ENCODE peak calls at places on chromosomes 5 and 9, in nine cellular contexts. O is astrocyte of the cerebellum, S is cardiac muscle cell, I is adrenal gland, E is glutamatergic neuron, C is psoas muscle, M is tibial artery, F is neural progenitor cell, B is bronchial epithelial cell. P is an unnamed sample.

GRCh38 chr5:134530375-134531077 is 5.1 kb downstream of the JADE2 start:
- DNase-seq in F (no peak), M (peak), E (no peak), I (no peak), C (no peak), S (peak), B (no peak), O (no peak), P (no peak)

GRCh38 chr5:141419074-141419880 is 1.6 kb upstream of the PCDHGA11 start:
- DNase-seq in S (no peak), O (no peak), C (no peak), F (no peak), B (no peak), E (no peak), M (no peak), I (no peak), P (no peak)

GRCh38 chr5:14663734-14664269 is 716 bp upstream of the OTULIN start:
- DNase-seq in O (no peak), E (peak), B (no peak), M (no peak), S (peak), F (peak), C (no peak), I (peak), P (no peak)

GRCh38 chr9:116336133-116336862 is 182.7 kb downstream of the PAPPA start:
- DNase-seq in M (no peak), F (no peak), I (no peak), C (no peak), E (no peak), B (no peak), S (peak), O (no peak), P (no peak)

GRCh38 chr5:31574777-31575176 is 42.7 kb downstream of the C5orf22 start:
- DNase-seq in F (no peak), I (no peak), O (no peak), B (no peak), C (no peak), S (no peak), E (no peak), M (no peak), P (no peak)

GRCh38 chr9:109449036-109449798 is 48.9 kb downstream of the PTPN3 start:
- DNase-seq in B (peak), E (no peak), S (no peak), C (no peak), I (no peak), O (no peak), M (no peak), F (no peak), P (no peak)

GRCh38 chr5:115602585-115603125 is 376 bp upstream of the TICAM2 start:
- DNase-seq in M (no peak), C (no peak), F (peak), I (no peak), E (no peak), B (peak), S (no peak), O (no peak), P (no peak)

GRCh38 chr5:9324348-9325056 is 221.4 kb downstream of the SEMA5A start:
- DNase-seq in S (peak), O (peak), I (no peak), C (no peak), M (no peak), F (no peak), E (no peak), B (no peak), P (no peak)

GRCh38 chr9:6873862-6874261 is 116.1 kb downstream of the KDM4C start:
- DNase-seq in M (no peak), I (no peak), O (no peak), E (no peak), C (no peak), B (no peak), F (no peak), S (peak), P (no peak)

GRCh38 chr9:119026120-119026519 is 343.1 kb downstream of the BRINP1 start:
- DNase-seq in E (no peak), I (peak), C (peak), O (no peak), S (no peak), F (no peak), M (peak), B (no peak), P (no peak)

GRCh38 chr5:133475986-133476385 is 136.4 kb downstream of the FSTL4 start:
- DNase-seq in I (peak), O (no peak), F (no peak), E (no peak), S (no peak), B (peak), M (no peak), C (no peak), P (no peak)

GRCh38 chr5:157266286-157267007 is 524 bp downstream of the CYFIP2 start:
- DNase-seq in E (peak), S (no peak), C (no peak), I (no peak), F (peak), O (no peak), M (no peak), B (no peak), P (no peak)

GRCh38 chr5:56638061-56638621 is 177.2 kb upstream of the MAP3K1 start:
- DNase-seq in I (no peak), M (no peak), E (no peak), O (no peak), S (no peak), B (no peak), C (no peak), F (no peak), P (no peak)

GRCh38 chr5:83721878-83722779 is 1.5 kb upstream of the HAPLN1 start:
- DNase-seq in B (peak), I (peak), C (peak), O (peak), S (peak), F (peak), E (peak), M (peak), P (peak)

GRCh38 chr9:113526841-113527240 is 63.3 kb downstream of the RGS3 start:
- DNase-seq in C (no peak), F (no peak), E (no peak), I (no peak), B (no peak), S (no peak), M (no peak), O (no peak), P (no peak)

GRCh38 chr9:127803507-127804352 is 1.0 kb downstream of the FPGS start:
- DNase-seq in M (peak), B (peak), O (no peak), C (no peak), S (peak), I (peak), F (no peak), E (no peak), P (no peak)

GRCh38 chr9:7094052-7094451 is 336.3 kb downstream of the KDM4C start:
- DNase-seq in F (peak), S (peak), B (peak), I (no peak), E (no peak), M (no peak), C (no peak), O (no peak), P (no peak)

GRCh38 chr9:800561-800960 is 40.9 kb upstream of the DMRT1 start:
- DNase-seq in I (no peak), F (no peak), C (no peak), M (no peak), O (no peak), S (peak), B (no peak), E (no peak), P (no peak)

GRCh38 chr9:121625590-121625989 is 25.8 kb upstream of the DAB2IP start:
- DNase-seq in O (no peak), M (no peak), F (no peak), S (no peak), C (no peak), I (no peak), E (no peak), B (no peak), P (no peak)

GRCh38 chr9:134847752-134848432 is 32.7 kb upstream of the FCN2 start:
- DNase-seq in C (no peak), M (no peak), I (no peak), F (no peak), O (no peak), B (no peak), E (no peak), S (no peak), P (no peak)

GRCh38 chr9:127154390-127155191 is 32.2 kb upstream of the ANGPTL2 start:
- DNase-seq in E (no peak), O (peak), F (no peak), M (peak), I (peak), S (peak), B (no peak), C (peak), P (peak)

GRCh38 chr5:143812085-143812705 is at the start of gene HMHB1:
- DNase-seq in O (no peak), E (no peak), B (no peak), C (no peak), I (no peak), S (no peak), F (no peak), M (no peak), P (no peak)

GRCh38 chr9:128231638-128232568 is 28.7 kb downstream of the DNM1 start:
- DNase-seq in I (no peak), M (peak), B (no peak), S (no peak), C (peak), E (no peak), F (no peak), O (no peak), P (no peak)

GRCh38 chr9:124007468-124008306 is 3.9 kb upstream of the LHX2 start:
- DNase-seq in S (no peak), I (no peak), E (no peak), B (no peak), M (no peak), O (no peak), F (peak), C (no peak), P (no peak)

GRCh38 chr5:104347119-104347708 is 784.6 kb upstream of the NUDT12 start:
- DNase-seq in I (no peak), E (no peak), O (peak), S (peak), F (peak), C (no peak), B (peak), M (no peak), P (no peak)

GRCh38 chr5:154288145-154288544 is 97.6 kb downstream of the GALNT10 start:
- DNase-seq in I (no peak), C (no peak), O (peak), F (peak), M (peak), B (no peak), S (peak), E (no peak), P (no peak)

GRCh38 chr5:59840200-59840601 is 53.3 kb downstream of the PDE4D start:
- DNase-seq in O (no peak), B (peak), M (no peak), I (no peak), C (no peak), S (peak), E (no peak), F (no peak), P (no peak)

GRCh38 chr5:173159256-173159655 is 14.9 kb downstream of the BNIP1 start:
- DNase-seq in S (no peak), E (no peak), O (no peak), M (no peak), F (no peak), I (no peak), C (no peak), B (no peak), P (no peak)

GRCh38 chr5:87650284-87650683 is 237.6 kb upstream of the CCNH start:
- DNase-seq in E (no peak), C (no peak), S (no peak), M (no peak), O (peak), I (no peak), F (no peak), B (peak), P (no peak)

GRCh38 chr5:86866036-86866435 is 248.3 kb downstream of the COX7C start:
- DNase-seq in C (no peak), B (no peak), M (no peak), F (no peak), S (no peak), E (no peak), I (no peak), O (no peak), P (no peak)

GRCh38 chr5:6347165-6347564 is 31.2 kb downstream of the MED10 start:
- DNase-seq in I (no peak), C (no peak), M (no peak), S (no peak), O (no peak), E (no peak), B (no peak), F (no peak), P (no peak)

GRCh38 chr5:38518341-38518740 is 38.1 kb downstream of the LIFR start:
- DNase-seq in M (no peak), F (no peak), I (no peak), O (no peak), C (no peak), S (no peak), B (no peak), E (no peak), P (no peak)

GRCh38 chr5:125336401-125336800 is 590.0 kb upstream of the ZNF608 start:
- DNase-seq in B (no peak), C (no peak), I (no peak), S (peak), E (no peak), F (no peak), M (no peak), O (no peak), P (no peak)

GRCh38 chr5:4862500-4862899 is 277.6 kb upstream of the ADAMTS16 start:
- DNase-seq in I (no peak), E (no peak), C (no peak), B (peak), F (peak), M (no peak), S (peak), O (peak), P (no peak)

GRCh38 chr5:73264626-73265025 is 91.6 kb downstream of the TMEM174 start:
- DNase-seq in F (no peak), O (no peak), S (no peak), B (no peak), E (no peak), I (no peak), C (no peak), M (no peak), P (no peak)

GRCh38 chr5:177489119-177489716 is 8.2 kb downstream of the PDLIM7 start:
- DNase-seq in S (no peak), E (peak), B (no peak), M (no peak), F (peak), I (no peak), O (no peak), C (no peak), P (no peak)
- TF ChIP-seq CTCF in S (no peak), E (peak), B (no peak), M (no peak), F (peak), I (no peak), O (no peak), C (no peak), P (peak)

GRCh38 chr5:95375591-95375990 is 15.6 kb upstream of the FAM81B start:
- DNase-seq in O (no peak), B (no peak), E (no peak), I (no peak), F (no peak), C (no peak), S (no peak), M (no peak), P (no peak)
- TF ChIP-seq CTCF in O (no peak), B (no peak), E (no peak), I (no peak), F (no peak), C (no peak), S (no peak), M (no peak), P (no peak)

GRCh38 chr5:77866198-77866597 is 90.1 kb upstream of the TBCA start:
- DNase-seq in C (no peak), B (no peak), F (no peak), I (no peak), S (no peak), O (no peak), M (no peak), E (no peak), P (no peak)

GRCh38 chr5:77869115-77869798 is 93.1 kb upstream of the TBCA start:
- DNase-seq in M (no peak), O (no peak), F (no peak), B (no peak), E (no peak), C (no peak), I (no peak), S (no peak), P (no peak)

GRCh38 chr5:77867914-77868313 is 91.8 kb upstream of the TBCA start:
- DNase-seq in I (no peak), E (no peak), S (no peak), F (no peak), M (no peak), C (no peak), O (no peak), B (no peak), P (no peak)

GRCh38 chr5:77864997-77865396 is 88.9 kb upstream of the TBCA start:
- DNase-seq in S (no peak), O (no peak), I (no peak), B (no peak), E (no peak), M (no peak), C (no peak), F (no peak), P (no peak)

DNA sequence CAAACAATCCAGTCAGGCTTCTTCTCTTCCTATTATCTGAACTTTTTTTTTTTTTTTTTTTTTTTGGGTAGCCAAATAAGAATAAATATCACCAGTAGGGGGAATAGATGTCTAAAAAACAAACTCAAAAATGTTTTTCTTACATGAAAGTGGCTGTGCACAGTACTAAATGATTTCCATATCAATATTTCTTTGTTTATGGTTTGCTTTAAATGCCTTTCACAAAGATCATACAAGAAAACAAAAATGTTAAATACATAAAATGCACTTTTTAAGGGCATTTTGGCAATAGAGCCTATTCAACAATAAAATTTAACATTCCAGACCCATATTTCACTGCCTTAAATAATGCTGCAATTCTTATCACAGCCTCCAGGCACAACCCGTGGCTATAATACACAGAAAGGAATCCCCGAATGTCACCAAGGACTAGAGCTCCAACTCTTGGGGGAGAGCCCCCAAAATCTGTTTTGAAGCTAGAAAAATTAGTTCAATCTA is 91.1 kb upstream of the TBCA start:
- DNase-seq in M (no peak), S (peak), E (no peak), O (no peak), I (no peak), F (no peak), C (no peak), B (peak), P (no peak)
- TF ChIP-seq CTCF in M (peak), S (peak), E (peak), O (peak), I (peak), F (peak), C (no peak), B (no peak), P (peak)

DNA sequence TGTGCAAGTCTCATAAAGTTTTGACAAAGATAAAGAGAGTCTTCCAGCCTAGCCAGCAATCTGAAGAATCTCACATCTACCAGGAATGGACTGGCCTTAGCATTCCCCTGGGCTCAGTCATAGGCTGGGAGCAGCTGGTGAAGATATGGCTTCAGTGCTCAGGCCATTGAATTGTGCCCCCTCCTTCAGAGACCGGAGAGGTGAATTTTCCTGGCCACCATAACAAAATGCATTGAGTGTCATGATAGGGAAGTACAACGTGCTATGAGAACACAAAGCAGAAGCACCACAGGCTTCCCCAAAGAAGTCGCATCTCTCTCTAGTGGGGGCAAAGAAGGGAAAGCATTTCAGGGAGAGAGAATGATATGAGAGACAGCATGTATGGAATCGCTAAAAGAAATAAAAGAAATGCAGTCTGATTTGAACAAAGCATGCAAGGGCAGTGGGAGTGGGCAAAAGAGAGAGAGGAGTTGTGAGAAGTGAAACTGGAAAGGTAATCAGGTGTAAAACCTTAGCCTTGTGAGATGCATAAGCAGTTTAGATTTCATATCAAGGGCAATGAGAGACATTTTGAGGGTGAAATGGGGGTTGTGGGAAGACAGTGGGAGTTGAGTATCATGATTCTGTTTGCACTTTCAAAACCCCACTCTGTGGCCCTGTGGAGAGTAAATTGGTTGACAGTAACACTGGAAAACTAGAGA is 57.1 kb upstream of the NMUR2 start:
- DNase-seq in I (no peak), B (no peak), C (no peak), S (peak), M (no peak), E (peak), F (no peak), O (no peak), P (no peak)
- TF ChIP-seq CTCF in I (no peak), B (no peak), C (no peak), S (peak), M (no peak), E (no peak), F (no peak), O (no peak), P (no peak)

DNA sequence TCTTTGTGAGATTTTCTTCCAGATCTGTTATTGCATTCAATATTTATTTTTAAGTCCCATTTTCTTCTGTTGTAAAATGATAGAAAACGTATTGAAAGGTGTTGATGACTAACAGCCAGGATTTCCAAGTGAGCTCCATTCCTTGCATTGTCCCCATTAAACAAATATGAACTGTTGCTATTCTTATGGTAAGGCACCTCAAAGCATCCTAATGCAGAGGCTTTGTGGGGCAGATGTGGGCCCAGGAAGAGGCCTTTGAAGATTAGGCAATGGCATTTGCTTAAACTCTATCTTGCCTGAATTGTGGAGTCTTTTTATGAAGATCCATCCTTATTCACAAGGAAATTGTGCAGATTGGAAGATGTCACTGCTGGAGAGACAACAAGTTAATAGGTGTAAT is 38.9 kb downstream of the NTRK2 start:
- DNase-seq in S (no peak), O (no peak), C (no peak), B (no peak), E (no peak), M (no peak), I (no peak), F (peak), P (no peak)
- TF ChIP-seq CTCF in S (no peak), O (no peak), C (no peak), B (no peak), E (no peak), M (no peak), I (no peak), F (no peak), P (no peak)